ENCODE peak calls at places on chromosomes 3 and 15, in five cellular contexts. One of them, this sample, is unnamed.

GRCh38 chr3:61734980-61735731 is 173.8 kb downstream of the PTPRG start:
- DNase-seq in IMR-90: no peak
- DNase-seq in heart left ventricle: no peak
- DNase-seq in body of pancreas: no peak
- DNase-seq in prostate gland: no peak
- DNase-seq in this sample: no peak

GRCh38 chr3:106836906-106837305 is 540.3 kb upstream of the CCDC54 start:
- DNase-seq in IMR-90: no peak
- DNase-seq in heart left ventricle: no peak
- DNase-seq in body of pancreas: no peak
- DNase-seq in prostate gland: no peak
- DNase-seq in this sample: no peak

GRCh38 chr3:78048698-78049097 is 1008.8 kb downstream of the ROBO2 start:
- DNase-seq in IMR-90: no peak
- DNase-seq in heart left ventricle: no peak
- DNase-seq in body of pancreas: no peak
- DNase-seq in prostate gland: no peak
- DNase-seq in this sample: no peak

GRCh38 chr3:142576792-142577191 is 1.7 kb downstream of the ATR start:
- DNase-seq in IMR-90: no peak
- DNase-seq in heart left ventricle: no peak
- DNase-seq in body of pancreas: no peak
- DNase-seq in prostate gland: no peak
- DNase-seq in this sample: no peak

GRCh38 chr15:71595846-71596553 is 214.4 kb upstream of the NR2E3 start:
- DNase-seq in IMR-90: peak
- DNase-seq in heart left ventricle: no peak
- DNase-seq in body of pancreas: no peak
- DNase-seq in prostate gland: no peak
- DNase-seq in this sample: no peak

GRCh38 chr3:7340795-7341194 is 479.9 kb downstream of the GRM7 start:
- DNase-seq in IMR-90: no peak
- DNase-seq in heart left ventricle: no peak
- DNase-seq in body of pancreas: no peak
- DNase-seq in prostate gland: peak
- DNase-seq in this sample: no peak

GRCh38 chr3:114418724-114419543 is 125.1 kb downstream of the TIGIT start:
- DNase-seq in IMR-90: peak
- DNase-seq in heart left ventricle: no peak
- DNase-seq in body of pancreas: peak
- DNase-seq in prostate gland: no peak
- DNase-seq in this sample: no peak

GRCh38 chr3:87797872-87798566 is 260.8 kb downstream of the CGGBP1 start:
- DNase-seq in IMR-90: no peak
- DNase-seq in heart left ventricle: no peak
- DNase-seq in body of pancreas: no peak
- DNase-seq in prostate gland: no peak
- DNase-seq in this sample: no peak

GRCh38 chr3:10553586-10554235 is 48.3 kb upstream of the ATP2B2 start:
- DNase-seq in IMR-90: no peak
- DNase-seq in heart left ventricle: peak
- DNase-seq in body of pancreas: no peak
- DNase-seq in prostate gland: no peak
- DNase-seq in this sample: no peak

GRCh38 chr3:178968996-178969700 is 102.5 kb downstream of the ZMAT3 start:
- DNase-seq in IMR-90: no peak
- DNase-seq in heart left ventricle: no peak
- DNase-seq in body of pancreas: no peak
- DNase-seq in prostate gland: no peak
- DNase-seq in this sample: no peak

GRCh38 chr15:93451265-93451664 is 362.3 kb upstream of the RGMA start:
- DNase-seq in IMR-90: no peak
- DNase-seq in heart left ventricle: no peak
- DNase-seq in body of pancreas: no peak
- DNase-seq in prostate gland: no peak
- DNase-seq in this sample: no peak

GRCh38 chr3:122730240-122730639 is 49.6 kb downstream of the PARP14 start:
- DNase-seq in IMR-90: no peak
- DNase-seq in heart left ventricle: no peak
- DNase-seq in body of pancreas: no peak
- DNase-seq in prostate gland: no peak
- DNase-seq in this sample: no peak

GRCh38 chr3:38119802-38120689 is 16.9 kb downstream of the ACAA1 start:
- DNase-seq in IMR-90: no peak
- DNase-seq in heart left ventricle: no peak
- DNase-seq in body of pancreas: no peak
- DNase-seq in prostate gland: no peak
- DNase-seq in this sample: peak

DNA sequence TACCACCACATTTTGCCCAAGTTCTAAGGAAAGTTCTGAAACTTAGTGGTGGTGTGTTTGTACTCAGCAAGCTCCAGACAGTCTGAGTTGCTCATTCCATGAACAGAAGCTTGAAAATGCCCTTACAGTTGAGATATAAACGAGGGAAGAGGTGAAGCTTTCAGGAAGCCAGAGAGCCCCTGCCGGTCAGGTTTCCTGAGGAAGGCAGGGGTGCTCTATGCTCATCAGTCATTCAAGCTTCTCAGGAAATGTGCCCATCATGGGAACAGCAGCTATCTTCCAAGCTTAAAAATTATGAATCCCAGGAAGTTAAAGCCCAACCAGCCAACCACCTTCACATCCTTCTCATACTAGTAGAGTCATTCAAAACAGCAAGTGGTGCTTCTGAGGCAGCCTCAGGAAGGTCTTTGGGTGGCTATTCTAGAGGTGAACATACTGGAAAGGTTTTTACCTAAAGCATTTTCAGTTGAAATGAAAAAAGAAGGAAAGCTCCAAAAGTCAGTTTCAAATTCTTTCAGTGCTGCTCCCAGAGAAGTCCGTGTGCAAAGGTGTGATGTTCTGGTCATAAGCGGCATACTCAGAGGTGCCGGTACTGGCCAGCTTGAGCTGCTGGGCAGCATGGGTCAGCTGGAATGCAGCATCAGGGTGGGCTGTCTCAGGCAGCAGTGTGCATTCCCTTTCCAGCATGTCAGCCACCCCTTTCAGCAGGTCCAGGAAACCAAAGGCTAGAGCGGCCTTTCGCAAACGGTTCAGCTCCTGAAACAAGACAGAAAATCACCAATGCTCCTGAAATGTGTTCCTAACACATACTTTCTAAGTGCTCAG is 31.8 kb downstream of the INTS14 start:
- DNase-seq in IMR-90: no peak
- DNase-seq in heart left ventricle: no peak
- DNase-seq in body of pancreas: no peak
- DNase-seq in prostate gland: no peak
- DNase-seq in this sample: no peak
- TF ChIP-seq POLR2A in IMR-90: no peak
- TF ChIP-seq POLR2A in heart left ventricle: no peak
- TF ChIP-seq POLR2A in body of pancreas: no peak
- TF ChIP-seq POLR2A in prostate gland: no peak
- TF ChIP-seq POLR2A in this sample: no peak

DNA sequence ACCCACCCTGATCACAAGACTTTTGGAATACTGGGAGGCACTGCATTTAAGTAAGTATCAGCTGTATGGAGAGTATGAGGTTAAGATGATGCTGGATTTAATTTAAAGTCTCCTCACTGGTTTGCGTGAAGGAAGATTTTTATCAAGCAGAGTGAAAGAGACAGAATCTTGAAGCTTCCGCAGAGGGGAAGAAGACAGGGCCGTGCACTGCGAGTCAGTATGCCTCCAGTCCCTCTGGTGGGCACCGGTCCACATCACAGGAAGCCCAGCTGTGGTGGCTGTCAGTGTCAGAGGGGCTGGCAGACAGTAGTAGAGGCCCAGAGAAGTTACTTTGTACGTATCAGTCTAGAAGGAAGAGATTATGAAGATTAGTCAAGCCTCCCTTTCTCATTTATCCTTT is 379.0 kb upstream of the TPRG1 start:
- DNase-seq in IMR-90: peak
- DNase-seq in heart left ventricle: no peak
- DNase-seq in body of pancreas: no peak
- DNase-seq in prostate gland: no peak
- DNase-seq in this sample: no peak
- TF ChIP-seq CTCF in IMR-90: peak
- TF ChIP-seq CTCF in heart left ventricle: no peak
- TF ChIP-seq CTCF in body of pancreas: no peak
- TF ChIP-seq CTCF in prostate gland: no peak
- TF ChIP-seq CTCF in this sample: no peak

DNA sequence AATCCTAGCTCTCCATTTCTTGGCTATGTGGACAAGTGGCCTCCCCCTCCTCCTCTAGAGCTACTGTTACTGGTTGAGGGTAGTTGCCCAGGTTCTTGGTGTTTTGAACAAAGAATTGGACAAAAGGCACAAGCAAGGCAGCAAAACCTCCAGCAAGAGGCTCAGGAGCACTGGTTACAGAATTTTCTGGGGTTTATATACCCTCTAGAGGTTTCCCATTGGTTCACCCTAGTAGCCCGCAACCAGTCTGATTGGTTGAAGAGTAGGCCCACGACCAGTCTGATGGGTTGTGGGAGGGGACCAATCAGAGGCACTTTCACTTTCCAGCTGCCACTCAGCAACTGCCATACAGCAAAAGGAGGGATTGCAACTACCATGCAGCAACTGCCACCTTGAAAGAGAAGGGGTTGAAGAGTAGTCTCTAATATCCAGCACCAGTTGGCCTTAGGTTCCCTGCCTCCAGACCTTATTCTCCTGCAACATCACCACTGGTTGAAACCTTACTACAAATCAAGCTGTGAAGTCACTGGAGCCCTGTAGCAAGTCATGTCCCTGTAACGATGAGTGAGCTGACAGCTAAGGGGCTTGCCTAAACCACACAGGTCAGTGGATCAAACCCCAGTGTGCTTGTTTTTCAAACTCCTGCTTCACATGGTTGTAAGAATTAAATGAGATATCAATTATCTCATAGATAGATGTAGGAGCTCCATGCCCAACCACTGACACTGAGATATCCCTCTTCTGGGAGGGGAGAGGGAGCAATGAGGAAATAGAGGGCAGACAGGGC is 2.9 kb upstream of the C15orf39 start:
- DNase-seq in IMR-90: peak
- DNase-seq in heart left ventricle: no peak
- DNase-seq in body of pancreas: no peak
- DNase-seq in prostate gland: no peak
- DNase-seq in this sample: peak
- TF ChIP-seq POLR2A in IMR-90: no peak
- TF ChIP-seq POLR2A in heart left ventricle: no peak
- TF ChIP-seq POLR2A in body of pancreas: no peak
- TF ChIP-seq POLR2A in prostate gland: no peak
- TF ChIP-seq POLR2A in this sample: no peak

DNA sequence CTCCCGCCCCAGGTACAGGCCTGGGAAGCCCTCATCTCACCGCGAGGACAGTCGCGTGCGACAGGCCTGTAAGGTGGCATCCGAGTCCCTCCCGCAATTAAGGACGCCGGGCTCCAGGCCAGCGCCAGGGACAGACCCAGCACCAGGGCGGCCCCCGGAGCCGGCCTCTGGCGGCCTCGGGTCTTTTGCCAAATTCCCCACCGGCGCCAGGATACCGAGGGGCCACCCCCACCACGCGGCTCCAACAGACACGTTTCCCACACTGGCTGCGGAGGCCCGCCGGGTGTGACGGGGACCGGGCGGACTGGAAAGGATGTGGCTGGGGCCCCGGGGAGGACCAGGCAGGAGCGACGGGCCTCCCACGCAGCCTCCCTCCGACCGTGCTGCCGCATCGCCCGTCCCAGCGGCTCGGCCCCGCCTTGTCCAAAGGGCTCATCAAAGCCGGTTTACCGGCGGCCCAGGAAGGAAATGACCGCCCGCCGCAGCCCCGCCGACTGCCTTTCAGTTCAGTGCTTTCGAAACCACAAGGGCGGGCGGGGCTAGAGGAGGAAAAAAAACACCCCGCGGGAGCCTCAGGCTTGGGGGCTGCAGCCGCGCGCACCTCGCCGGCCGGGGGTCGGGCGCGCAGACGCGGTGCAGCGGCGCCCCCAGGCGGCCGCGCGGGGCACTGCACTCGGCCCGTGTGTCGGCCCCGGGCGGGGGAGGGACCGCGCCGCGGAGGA is 11.2 kb downstream of the XXYLT1 start:
- DNase-seq in IMR-90: peak
- DNase-seq in heart left ventricle: peak
- DNase-seq in body of pancreas: peak
- DNase-seq in prostate gland: peak
- DNase-seq in this sample: peak
- TF ChIP-seq CTCF in IMR-90: peak
- TF ChIP-seq CTCF in heart left ventricle: peak
- TF ChIP-seq CTCF in body of pancreas: peak
- TF ChIP-seq CTCF in prostate gland: peak
- TF ChIP-seq CTCF in this sample: peak

GRCh38 chr15:63191895-63192603 is 2.6 kb downstream of the RAB8B start:
- DNase-seq in IMR-90: no peak
- DNase-seq in heart left ventricle: no peak
- DNase-seq in body of pancreas: no peak
- DNase-seq in prostate gland: no peak
- DNase-seq in this sample: no peak
- TF ChIP-seq POLR2A in IMR-90: no peak
- TF ChIP-seq POLR2A in heart left ventricle: no peak
- TF ChIP-seq POLR2A in body of pancreas: no peak
- TF ChIP-seq POLR2A in prostate gland: no peak
- TF ChIP-seq POLR2A in this sample: no peak